ENCODE peak calls at places on chromosome 13, in eight cellular contexts. X is mucosa of descending colon, O is uterus, H is heart right ventricle, F is breast epithelium, Q is ascending aorta, B is BE2C, P is hepatocyte. S is an unnamed sample.
A peak's percentile ranks its signal among the peaks of the same experiment; 100 is the strongest.

GRCh38 chr13:112103260-112103843 is 36.4 kb downstream of the SOX1 start:
- DNase-seq in O (no peak), Q (no peak), H (no peak), B (no peak), F (no peak), X (no peak), P (no peak), S (no peak)

GRCh38 chr13:111145506-111145905 is 30.4 kb downstream of the ARHGEF7 start:
- DNase-seq in H (no peak), X (no peak), F (no peak), P (no peak), B (no peak), Q (no peak), O (no peak), S (no peak)

GRCh38 chr13:113546571-113547247 is 37.8 kb upstream of the TFDP1 start:
- DNase-seq in O (no peak), P (no peak), Q (peak; percentile 72), H (peak; percentile 58), B (no peak), X (no peak), F (peak; percentile 47), S (peak; percentile 40)

GRCh38 chr13:103354189-103354588 is 288.0 kb upstream of the SLC10A2 start:
- DNase-seq in X (no peak), Q (no peak), H (no peak), P (no peak), F (no peak), B (peak; percentile 61), O (no peak), S (no peak)

GRCh38 chr13:38783992-38784875 is 97.4 kb downstream of the FREM2 start:
- DNase-seq in P (no peak), Q (no peak), X (peak; percentile 79), H (no peak), B (no peak), O (no peak), F (no peak), S (no peak)

GRCh38 chr13:105159794-105160193 is 1375.7 kb downstream of the EFNB2 start:
- DNase-seq in B (no peak), P (no peak), X (no peak), H (no peak), O (no peak), F (no peak), Q (no peak), S (no peak)

GRCh38 chr13:40585911-40586471 is 80.5 kb downstream of the FOXO1 start:
- DNase-seq in F (no peak), P (no peak), B (no peak), H (no peak), X (no peak), Q (no peak), O (no peak), S (no peak)

GRCh38 chr13:30119476-30119875 is 187.9 kb downstream of the KATNAL1 start:
- DNase-seq in F (no peak), H (no peak), X (peak; percentile 46), O (peak; percentile 62), B (no peak), P (peak; percentile 60), Q (no peak), S (no peak)

GRCh38 chr13:73061478-73062275 is 2.9 kb downstream of the KLF5 start:
- DNase-seq in P (peak; percentile 49), X (peak; percentile 61), O (no peak), B (no peak), F (no peak), Q (no peak), H (no peak), S (no peak)

GRCh38 chr13:106423530-106423929 is 111.9 kb downstream of the EFNB2 start:
- DNase-seq in H (no peak), B (no peak), X (no peak), F (no peak), P (no peak), Q (no peak), O (no peak), S (no peak)

GRCh38 chr13:74919914-74920313 is 562.1 kb downstream of the TBC1D4 start:
- DNase-seq in O (no peak), F (no peak), H (no peak), B (no peak), P (no peak), Q (no peak), X (no peak), S (no peak)

GRCh38 chr13:114259374-114259773 is 22.0 kb upstream of the UPF3A start:
- DNase-seq in P (no peak), B (no peak), H (no peak), F (no peak), Q (no peak), O (no peak), X (no peak), S (no peak)

GRCh38 chr13:93098972-93099371 is 127.6 kb upstream of the GPC6 start:
- DNase-seq in B (no peak), X (peak; percentile 32), P (peak; percentile 35), H (no peak), O (no peak), F (no peak), Q (no peak), S (peak; percentile 13)

GRCh38 chr13:112208656-112209055 is 141.7 kb downstream of the SOX1 start:
- DNase-seq in B (no peak), O (no peak), F (no peak), Q (no peak), P (no peak), X (no peak), H (no peak), S (no peak)

GRCh38 chr13:112891477-112892401 is 77.3 kb upstream of the MCF2L start:
- DNase-seq in Q (no peak), B (no peak), H (no peak), X (no peak), O (no peak), P (peak; percentile 41), F (no peak), S (no peak)

GRCh38 chr13:22505489-22505888 is 675.3 kb upstream of the SGCG start:
- DNase-seq in X (no peak), O (no peak), P (no peak), F (no peak), H (no peak), Q (no peak), B (no peak), S (no peak)

GRCh38 chr13:70905035-70905434 is 796.8 kb upstream of the KLHL1 start:
- DNase-seq in B (no peak), X (no peak), P (no peak), O (no peak), Q (no peak), F (no peak), H (no peak), S (no peak)

GRCh38 chr13:30371649-30372265 is 50.5 kb upstream of the UBE2L5 start:
- DNase-seq in F (no peak), X (peak; percentile 75), P (peak; percentile 78), O (no peak), B (peak; percentile 86), H (no peak), Q (no peak), S (no peak)

GRCh38 chr13:39900106-39900750 is 244.8 kb downstream of the COG6 start:
- DNase-seq in F (no peak), X (no peak), B (no peak), H (no peak), Q (no peak), O (no peak), P (no peak), S (no peak)

GRCh38 chr13:96499646-96500045 is 409.7 kb downstream of the HS6ST3 start:
- DNase-seq in O (no peak), H (no peak), F (no peak), X (no peak), B (no peak), Q (no peak), P (peak; percentile 7), S (no peak)

GRCh38 chr13:28229522-28229921 is 91.2 kb downstream of the PAN3 start:
- DNase-seq in O (no peak), B (no peak), X (no peak), Q (no peak), F (no peak), P (no peak), H (no peak), S (no peak)

GRCh38 chr13:108609353-108609752 is 20.1 kb upstream of the MYO16 start:
- DNase-seq in O (no peak), Q (no peak), F (no peak), H (no peak), X (no peak), B (no peak), P (peak; percentile 37), S (no peak)

GRCh38 chr13:105220063-105220462 is 1315.4 kb downstream of the EFNB2 start:
- DNase-seq in H (no peak), X (no peak), Q (no peak), P (no peak), B (no peak), O (no peak), F (no peak), S (no peak)

GRCh38 chr13:78897200-78897599 is 238.2 kb upstream of the OBI1 start:
- DNase-seq in F (no peak), P (no peak), H (no peak), O (no peak), B (no peak), Q (no peak), X (no peak), S (no peak)

GRCh38 chr13:43128504-43128929 is 105.1 kb downstream of the DNAJC15 start:
- DNase-seq in P (no peak), F (no peak), Q (no peak), B (peak; percentile 67), O (peak; percentile 22), X (no peak), H (peak; percentile 24), S (no peak)
- H3K4me3 ChIP-seq in P (no peak overlapping the region), F (no peak overlapping the region), Q (no peak overlapping the region), B (peak overlapping the region; percentile 71), O (no peak overlapping the region), X (no peak overlapping the region), H (peak overlapping the region; percentile 29), S (peak overlapping the region; percentile 5)

GRCh38 chr13:18962168-18962734 is 219.4 kb downstream of the TUBA3C start:
- DNase-seq in O (no peak), B (no peak), H (no peak), Q (no peak), F (no peak), P (no peak), X (no peak), S (no peak)
- H3K9me3 ChIP-seq in O (no peaks in the 10 kb centered on the region), B (peaks cover 14% of the 10 kb centered on the region), H (peaks cover 24% of the 10 kb centered on the region), Q (peaks cover 3% of the 10 kb centered on the region), F (peaks cover 27% of the 10 kb centered on the region), P (no peaks in the 10 kb centered on the region), X (peaks cover 77% of the 10 kb centered on the region), S (no peaks in the 10 kb centered on the region)

GRCh38 chr13:43195551-43195950 is 172.2 kb downstream of the DNAJC15 start:
- DNase-seq in B (no peak), H (no peak), F (no peak), O (no peak), P (no peak), Q (no peak), X (no peak), S (no peak)
- TF ChIP-seq CTCF in B (peak; percentile 60), H (no peak), F (no peak), O (no peak), P (no peak), Q (no peak), X (no peak), S (no peak)

GRCh38 chr13:52105841-52106240 is 23.0 kb downstream of the NEK5 start:
- DNase-seq in X (no peak), O (no peak), F (no peak), Q (no peak), B (no peak), H (no peak), P (no peak), S (no peak)

GRCh38 chr13:52109096-52109495 is 19.8 kb downstream of the NEK5 start:
- DNase-seq in P (peak; percentile 19), H (no peak), Q (no peak), B (no peak), X (no peak), O (no peak), F (no peak), S (no peak)

GRCh38 chr13:52103386-52103785 is 25.5 kb downstream of the NEK5 start:
- DNase-seq in Q (no peak), B (no peak), F (no peak), O (no peak), P (no peak), X (no peak), H (no peak), S (no peak)

GRCh38 chr13:52104624-52105023 is 24.2 kb downstream of the NEK5 start:
- DNase-seq in O (no peak), P (no peak), F (no peak), X (no peak), Q (no peak), B (no peak), H (no peak), S (no peak)
- H3K4me3 ChIP-seq in O (no peak overlapping the region), P (no peak overlapping the region), F (no peak overlapping the region), X (no peak overlapping the region), Q (no peak overlapping the region), B (no peak overlapping the region), H (no peak overlapping the region), S (no peak overlapping the region)

S was measured in ovary.